ENCODE peak calls at places on chromosomes 3 and 15, in eight cellular contexts. One of them, this sample, is unnamed.

GRCh38 chr3:72447059-72447946 is 400.9 kb downstream of the SHQ1 start:
- DNase-seq in Calu3: peak; percentile 95
- DNase-seq in heart left ventricle: peak; percentile 95
- DNase-seq in AG09319: peak; percentile 78
- DNase-seq in cardiac muscle cell: peak; percentile 96
- DNase-seq in epithelial cell of esophagus: peak; percentile 92
- DNase-seq in cardiac fibroblast: peak; percentile 83
- DNase-seq in AG10803: peak; percentile 89
- DNase-seq in this sample: peak; percentile 97

GRCh38 chr3:64988188-64988587 is 300.4 kb upstream of the ADAMTS9 start:
- DNase-seq in Calu3: peak; percentile 28
- DNase-seq in heart left ventricle: no peak
- DNase-seq in AG09319: no peak
- DNase-seq in cardiac muscle cell: no peak
- DNase-seq in epithelial cell of esophagus: peak; percentile 53
- DNase-seq in cardiac fibroblast: peak; percentile 42
- DNase-seq in AG10803: no peak
- DNase-seq in this sample: no peak

GRCh38 chr3:65995030-65995429 is 43.7 kb downstream of the MAGI1 start:
- DNase-seq in Calu3: no peak
- DNase-seq in heart left ventricle: no peak
- DNase-seq in AG09319: no peak
- DNase-seq in cardiac muscle cell: no peak
- DNase-seq in epithelial cell of esophagus: peak; percentile 75
- DNase-seq in cardiac fibroblast: peak; percentile 67
- DNase-seq in AG10803: peak; percentile 72
- DNase-seq in this sample: no peak

GRCh38 chr3:72985576-72985975 is 11.0 kb upstream of the PPP4R2 start:
- DNase-seq in Calu3: no peak
- DNase-seq in heart left ventricle: no peak
- DNase-seq in AG09319: no peak
- DNase-seq in cardiac muscle cell: no peak
- DNase-seq in epithelial cell of esophagus: no peak
- DNase-seq in cardiac fibroblast: no peak
- DNase-seq in AG10803: no peak
- DNase-seq in this sample: no peak

GRCh38 chr3:160941885-160942494 is 163.2 kb downstream of the B3GALNT1 start:
- DNase-seq in Calu3: peak; percentile 90
- DNase-seq in heart left ventricle: peak; percentile 67
- DNase-seq in AG09319: no peak
- DNase-seq in cardiac muscle cell: peak; percentile 61
- DNase-seq in epithelial cell of esophagus: peak; percentile 74
- DNase-seq in cardiac fibroblast: peak; percentile 83
- DNase-seq in AG10803: peak; percentile 65
- DNase-seq in this sample: peak; percentile 62

GRCh38 chr3:70943886-70944285 is 631.4 kb upstream of the MDFIC2 start:
- DNase-seq in Calu3: no peak
- DNase-seq in heart left ventricle: no peak
- DNase-seq in AG09319: no peak
- DNase-seq in cardiac muscle cell: no peak
- DNase-seq in epithelial cell of esophagus: no peak
- DNase-seq in cardiac fibroblast: no peak
- DNase-seq in AG10803: peak; percentile 37
- DNase-seq in this sample: no peak

GRCh38 chr15:34358367-34358766 is 8.6 kb downstream of the LPCAT4 start:
- DNase-seq in Calu3: no peak
- DNase-seq in heart left ventricle: no peak
- DNase-seq in AG09319: no peak
- DNase-seq in cardiac muscle cell: no peak
- DNase-seq in epithelial cell of esophagus: peak; percentile 46
- DNase-seq in cardiac fibroblast: peak; percentile 22
- DNase-seq in AG10803: no peak
- DNase-seq in this sample: no peak

GRCh38 chr3:194811118-194811517 is 125.4 kb downstream of the FAM43A start:
- DNase-seq in Calu3: no peak
- DNase-seq in heart left ventricle: no peak
- DNase-seq in AG09319: no peak
- DNase-seq in cardiac muscle cell: no peak
- DNase-seq in epithelial cell of esophagus: no peak
- DNase-seq in cardiac fibroblast: no peak
- DNase-seq in AG10803: no peak
- DNase-seq in this sample: no peak

GRCh38 chr3:58683001-58683845 is 16.6 kb upstream of the FAM3D start:
- DNase-seq in Calu3: peak; percentile 16
- DNase-seq in heart left ventricle: no peak
- DNase-seq in AG09319: no peak
- DNase-seq in cardiac muscle cell: no peak
- DNase-seq in epithelial cell of esophagus: peak; percentile 5
- DNase-seq in cardiac fibroblast: peak; percentile 58
- DNase-seq in AG10803: peak; percentile 56
- DNase-seq in this sample: no peak

GRCh38 chr3:23856286-23856685 is 50.5 kb downstream of the UBE2E1 start:
- DNase-seq in Calu3: no peak
- DNase-seq in heart left ventricle: no peak
- DNase-seq in AG09319: no peak
- DNase-seq in cardiac muscle cell: no peak
- DNase-seq in epithelial cell of esophagus: no peak
- DNase-seq in cardiac fibroblast: peak; percentile 41
- DNase-seq in AG10803: no peak
- DNase-seq in this sample: no peak

GRCh38 chr3:23495507-23495906 is 292.4 kb downstream of the UBE2E2 start:
- DNase-seq in Calu3: no peak
- DNase-seq in heart left ventricle: no peak
- DNase-seq in AG09319: no peak
- DNase-seq in cardiac muscle cell: no peak
- DNase-seq in epithelial cell of esophagus: peak; percentile 81
- DNase-seq in cardiac fibroblast: peak; percentile 64
- DNase-seq in AG10803: peak; percentile 58
- DNase-seq in this sample: no peak

GRCh38 chr3:13189639-13190375 is 116.6 kb upstream of the IQSEC1 start:
- DNase-seq in Calu3: no peak
- DNase-seq in heart left ventricle: no peak
- DNase-seq in AG09319: no peak
- DNase-seq in cardiac muscle cell: no peak
- DNase-seq in epithelial cell of esophagus: peak; percentile 17
- DNase-seq in cardiac fibroblast: peak; percentile 7
- DNase-seq in AG10803: peak; percentile 43
- DNase-seq in this sample: no peak

GRCh38 chr15:65374831-65375401 is 2.9 kb downstream of the IGDCC3 start:
- DNase-seq in Calu3: no peak
- DNase-seq in heart left ventricle: no peak
- DNase-seq in AG09319: no peak
- DNase-seq in cardiac muscle cell: no peak
- DNase-seq in epithelial cell of esophagus: no peak
- DNase-seq in cardiac fibroblast: peak; percentile 12
- DNase-seq in AG10803: peak; percentile 27
- DNase-seq in this sample: no peak

GRCh38 chr15:71103102-71103676 is 12.1 kb upstream of the THSD4 start:
- DNase-seq in Calu3: peak; percentile 68
- DNase-seq in heart left ventricle: no peak
- DNase-seq in AG09319: no peak
- DNase-seq in cardiac muscle cell: peak; percentile 35
- DNase-seq in epithelial cell of esophagus: peak; percentile 73
- DNase-seq in cardiac fibroblast: peak; percentile 69
- DNase-seq in AG10803: peak; percentile 47
- DNase-seq in this sample: no peak

GRCh38 chr3:167743799-167744198 is 8.3 kb downstream of the SERPINI1 start:
- DNase-seq in Calu3: no peak
- DNase-seq in heart left ventricle: no peak
- DNase-seq in AG09319: no peak
- DNase-seq in cardiac muscle cell: no peak
- DNase-seq in epithelial cell of esophagus: no peak
- DNase-seq in cardiac fibroblast: peak; percentile 22
- DNase-seq in AG10803: no peak
- DNase-seq in this sample: no peak

GRCh38 chr3:139263798-139264197 is 80.0 kb upstream of the MRPS22 start:
- DNase-seq in Calu3: no peak
- DNase-seq in heart left ventricle: no peak
- DNase-seq in AG09319: no peak
- DNase-seq in cardiac muscle cell: no peak
- DNase-seq in epithelial cell of esophagus: no peak
- DNase-seq in cardiac fibroblast: no peak
- DNase-seq in AG10803: no peak
- DNase-seq in this sample: no peak

GRCh38 chr15:20345401-20345958 is 196.1 kb downstream of the GOLGA6L6 start:
- DNase-seq in Calu3: no peak
- DNase-seq in heart left ventricle: no peak
- DNase-seq in AG09319: no peak
- DNase-seq in cardiac muscle cell: no peak
- DNase-seq in epithelial cell of esophagus: no peak
- DNase-seq in cardiac fibroblast: no peak
- DNase-seq in AG10803: no peak
- DNase-seq in this sample: no peak

GRCh38 chr3:10495003-10495402 is 10.4 kb downstream of the ATP2B2 start:
- DNase-seq in Calu3: peak; percentile 65
- DNase-seq in heart left ventricle: peak; percentile 51
- DNase-seq in AG09319: no peak
- DNase-seq in cardiac muscle cell: peak; percentile 30
- DNase-seq in epithelial cell of esophagus: peak; percentile 32
- DNase-seq in cardiac fibroblast: peak; percentile 39
- DNase-seq in AG10803: no peak
- DNase-seq in this sample: no peak

GRCh38 chr3:189664311-189664710 is 33.1 kb downstream of the TP63 start:
- DNase-seq in Calu3: no peak
- DNase-seq in heart left ventricle: no peak
- DNase-seq in AG09319: peak; percentile 85
- DNase-seq in cardiac muscle cell: no peak
- DNase-seq in epithelial cell of esophagus: peak; percentile 89
- DNase-seq in cardiac fibroblast: peak; percentile 97
- DNase-seq in AG10803: peak; percentile 95
- DNase-seq in this sample: no peak

GRCh38 chr3:30294241-30294667 is 312.1 kb upstream of the TGFBR2 start:
- DNase-seq in Calu3: no peak
- DNase-seq in heart left ventricle: no peak
- DNase-seq in AG09319: no peak
- DNase-seq in cardiac muscle cell: no peak
- DNase-seq in epithelial cell of esophagus: no peak
- DNase-seq in cardiac fibroblast: peak; percentile 79
- DNase-seq in AG10803: peak; percentile 45
- DNase-seq in this sample: no peak

GRCh38 chr3:171187706-171188290 is 161.3 kb upstream of the SLC2A2 start:
- DNase-seq in Calu3: peak; percentile 54
- DNase-seq in heart left ventricle: no peak
- DNase-seq in AG09319: no peak
- DNase-seq in cardiac muscle cell: peak; percentile 58
- DNase-seq in epithelial cell of esophagus: peak; percentile 44
- DNase-seq in cardiac fibroblast: peak; percentile 69
- DNase-seq in AG10803: peak; percentile 43
- DNase-seq in this sample: no peak

DNA sequence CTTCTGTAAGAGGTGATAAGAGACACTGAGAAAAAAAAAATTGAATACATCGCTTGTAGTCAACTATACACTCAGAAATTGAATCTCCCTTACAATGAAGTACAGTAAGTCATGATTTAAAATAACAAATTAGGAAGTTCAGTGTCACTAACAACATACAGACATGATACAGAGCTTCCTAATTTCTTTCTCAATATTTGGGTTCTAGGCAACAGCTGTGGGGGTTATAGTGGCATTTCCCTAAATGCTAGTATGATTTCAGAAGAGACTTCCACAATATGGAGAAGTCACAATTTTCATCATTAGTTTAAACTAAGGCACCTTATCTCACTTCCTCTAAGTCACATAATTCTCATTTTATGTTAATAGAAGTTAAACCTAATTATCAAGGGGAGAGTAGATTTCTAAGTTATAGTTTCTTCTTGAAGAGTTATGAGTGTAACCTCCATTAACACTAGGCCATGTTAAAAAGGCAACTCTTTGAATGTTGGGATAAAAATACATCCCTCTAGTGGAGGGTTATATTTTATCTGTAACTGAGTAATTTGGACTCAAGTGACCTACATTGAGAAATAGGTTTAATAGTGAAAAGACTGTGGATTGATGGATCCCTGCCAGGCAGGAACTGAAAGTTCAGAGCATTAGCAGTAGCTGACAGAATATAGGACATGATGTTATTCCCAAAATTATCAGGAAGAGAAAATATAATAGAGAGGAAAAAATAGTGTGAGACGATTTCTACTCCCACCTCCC is 286.0 kb upstream of the SUCLG2 start:
- DNase-seq in Calu3: peak; percentile 24
- DNase-seq in heart left ventricle: no peak
- DNase-seq in AG09319: no peak
- DNase-seq in cardiac muscle cell: no peak
- DNase-seq in epithelial cell of esophagus: peak; percentile 8
- DNase-seq in cardiac fibroblast: peak; percentile 4
- DNase-seq in AG10803: no peak
- DNase-seq in this sample: no peak
- TF ChIP-seq CTCF in Calu3: no peak
- TF ChIP-seq CTCF in heart left ventricle: no peak
- TF ChIP-seq CTCF in AG09319: no peak
- TF ChIP-seq CTCF in cardiac muscle cell: no peak
- TF ChIP-seq CTCF in epithelial cell of esophagus: no peak
- TF ChIP-seq CTCF in cardiac fibroblast: no peak
- TF ChIP-seq CTCF in AG10803: no peak
- TF ChIP-seq CTCF in this sample: no peak

GRCh38 chr15:23467110-23467600 is 20.1 kb upstream of the GOLGA6L2 start:
- DNase-seq in Calu3: no peak
- DNase-seq in heart left ventricle: no peak
- DNase-seq in AG09319: peak; percentile 5
- DNase-seq in cardiac muscle cell: peak; percentile 34
- DNase-seq in epithelial cell of esophagus: peak; percentile 17
- DNase-seq in cardiac fibroblast: peak; percentile 45
- DNase-seq in AG10803: peak; percentile 41
- DNase-seq in this sample: no peak
- TF ChIP-seq CTCF in Calu3: no peak
- TF ChIP-seq CTCF in heart left ventricle: peak; percentile 53
- TF ChIP-seq CTCF in AG09319: peak; percentile 32
- TF ChIP-seq CTCF in cardiac muscle cell: peak; percentile 18
- TF ChIP-seq CTCF in epithelial cell of esophagus: no peak
- TF ChIP-seq CTCF in cardiac fibroblast: peak; percentile 10
- TF ChIP-seq CTCF in AG10803: peak; percentile 53
- TF ChIP-seq CTCF in this sample: no peak

GRCh38 chr3:98580774-98581365 is 12.5 kb downstream of the CPOX start:
- DNase-seq in Calu3: no peak
- DNase-seq in heart left ventricle: no peak
- DNase-seq in AG09319: no peak
- DNase-seq in cardiac muscle cell: no peak
- DNase-seq in epithelial cell of esophagus: no peak
- DNase-seq in cardiac fibroblast: no peak
- DNase-seq in AG10803: no peak
- DNase-seq in this sample: no peak
- TF ChIP-seq CTCF in Calu3: no peak
- TF ChIP-seq CTCF in heart left ventricle: no peak
- TF ChIP-seq CTCF in AG09319: no peak
- TF ChIP-seq CTCF in cardiac muscle cell: no peak
- TF ChIP-seq CTCF in epithelial cell of esophagus: no peak
- TF ChIP-seq CTCF in cardiac fibroblast: no peak
- TF ChIP-seq CTCF in AG10803: no peak
- TF ChIP-seq CTCF in this sample: no peak

DNA sequence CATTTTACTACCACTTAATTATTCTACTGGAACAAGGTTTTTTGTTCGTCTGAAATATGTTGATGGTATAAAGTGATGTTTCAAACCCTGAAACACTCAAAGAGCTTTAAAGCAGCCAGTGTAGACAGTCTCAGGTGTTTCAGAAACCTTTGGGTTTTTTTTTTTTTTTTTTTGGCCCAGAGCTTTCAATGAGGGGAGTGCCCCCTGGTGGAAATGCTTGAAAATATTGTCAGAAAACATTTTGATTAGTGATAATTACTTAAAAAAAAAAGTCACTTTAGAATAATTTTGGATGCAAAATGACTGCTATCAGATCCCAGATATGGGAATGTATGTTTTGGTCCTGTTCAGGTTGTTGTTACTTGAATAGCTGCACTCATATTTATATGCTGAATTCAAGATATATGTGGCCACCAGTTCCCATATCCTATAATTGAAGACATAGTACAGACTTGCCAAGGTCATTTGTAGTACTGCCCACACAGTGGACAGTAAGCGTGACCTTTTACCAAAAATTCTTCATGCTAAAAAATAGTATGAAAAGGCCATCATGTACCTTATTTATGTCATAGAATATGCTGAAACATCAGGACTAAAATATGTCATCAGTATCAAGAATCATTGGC is 35.9 kb downstream of the SATB1 start:
- DNase-seq in Calu3: peak; percentile 38
- DNase-seq in heart left ventricle: no peak
- DNase-seq in AG09319: no peak
- DNase-seq in cardiac muscle cell: peak; percentile 45
- DNase-seq in epithelial cell of esophagus: peak; percentile 35
- DNase-seq in cardiac fibroblast: peak; percentile 44
- DNase-seq in AG10803: peak; percentile 20
- DNase-seq in this sample: no peak
- TF ChIP-seq CTCF in Calu3: peak; percentile 31
- TF ChIP-seq CTCF in heart left ventricle: peak; percentile 74
- TF ChIP-seq CTCF in AG09319: peak; percentile 57
- TF ChIP-seq CTCF in cardiac muscle cell: peak; percentile 64
- TF ChIP-seq CTCF in epithelial cell of esophagus: peak; percentile 65
- TF ChIP-seq CTCF in cardiac fibroblast: peak; percentile 53
- TF ChIP-seq CTCF in AG10803: peak; percentile 68
- TF ChIP-seq CTCF in this sample: peak; percentile 85